ENCODE peak calls at places on chromosomes 16 and 17, in six cellular contexts. E, Z, U, R, T and H are unnamed samples.

GRCh38 chr16:17370233-17371013 is 100.3 kb downstream of the XYLT1 start:
- DNase-seq in E (no peak), Z (no peak), U (no peak), R (no peak), T (no peak), H (no peak)

GRCh38 chr16:52128407-52128806 is 418.5 kb downstream of the TOX3 start:
- DNase-seq in E (no peak), Z (no peak), U (no peak), R (no peak), T (no peak), H (no peak)

GRCh38 chr17:4409659-4410058 is 24.1 kb upstream of the SPNS3 start:
- DNase-seq in E (no peak), Z (no peak), U (no peak), R (no peak), T (no peak), H (no peak)

GRCh38 chr16:6956511-6956910 is 376.1 kb upstream of the RBFOX1 start:
- DNase-seq in E (no peak), Z (no peak), U (no peak), R (no peak), T (no peak), H (no peak)

GRCh38 chr16:580946-581498 is 8.8 kb upstream of the RAB40C start:
- DNase-seq in E (no peak), Z (no peak), U (no peak), R (no peak), T (no peak), H (no peak)

GRCh38 chr16:1363501-1364041 is 11.8 kb downstream of the GNPTG start:
- DNase-seq in E (peak), Z (peak), U (no peak), R (no peak), T (peak), H (no peak)

GRCh38 chr16:53035176-53035942 is 17.3 kb downstream of the CHD9NB start:
- DNase-seq in E (no peak), Z (no peak), U (no peak), R (no peak), T (no peak), H (no peak)

GRCh38 chr16:49441366-49441780 is 67.8 kb downstream of the C16orf78 start:
- DNase-seq in E (no peak), Z (peak), U (peak), R (no peak), T (peak), H (peak)

GRCh38 chr17:66507103-66507923 is 204.9 kb downstream of the PRKCA start:
- DNase-seq in E (peak), Z (no peak), U (peak), R (no peak), T (peak), H (peak)

GRCh38 chr16:30027588-30028437 is 3.3 kb downstream of the TLCD3B start:
- DNase-seq in E (no peak), Z (no peak), U (no peak), R (no peak), T (no peak), H (no peak)

DNA sequence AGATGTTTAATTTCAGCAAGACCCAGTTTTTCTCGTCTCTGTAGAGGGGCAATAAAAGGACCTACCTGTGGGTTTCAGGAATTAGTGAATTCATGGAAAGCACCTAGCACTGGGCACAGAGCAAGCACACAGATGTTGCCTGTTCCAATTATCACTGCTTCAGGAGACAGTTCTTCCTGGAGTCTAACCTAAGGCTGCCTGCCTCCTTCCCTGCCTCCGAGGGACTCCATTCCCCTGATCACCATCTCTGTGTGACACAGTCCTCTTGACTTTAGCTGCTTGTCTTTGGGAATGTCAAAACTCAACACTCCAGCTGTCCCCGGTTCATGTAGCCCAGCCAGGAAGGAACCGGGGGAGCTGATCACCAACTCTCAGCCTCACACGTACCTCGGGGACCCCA is 474.9 kb downstream of the SLC39A11 start:
- DNase-seq in E (no peak), Z (no peak), U (no peak), R (no peak), T (no peak), H (no peak)
- H3K4me3 ChIP-seq in E (peak), Z (peak), U (no peak), R (no peak), T (no peak), H (no peak)

GRCh38 chr17:77422104-77422782 is 281.5 kb downstream of the SEC14L1 start:
- DNase-seq in E (no peak), Z (no peak), U (no peak), R (no peak), T (no peak), H (no peak)
- H3K4me3 ChIP-seq in E (no peak), Z (no peak), U (no peak), R (no peak), T (no peak), H (no peak)

GRCh38 chr17:40343126-40344119 is 21.1 kb downstream of the GJD3 start:
- DNase-seq in E (no peak), Z (peak), U (no peak), R (no peak), T (no peak), H (no peak)
- H3K4me3 ChIP-seq in E (no peak), Z (peak), U (peak), R (peak), T (peak), H (peak)

GRCh38 chr16:2773188-2773968 is 3.7 kb downstream of the ELOB start:
- DNase-seq in E (no peak), Z (no peak), U (no peak), R (no peak), T (no peak), H (peak)

GRCh38 chr16:2776500-2777139 is 460 bp downstream of the ELOB start:
- DNase-seq in E (no peak), Z (no peak), U (no peak), R (no peak), T (no peak), H (peak)

GRCh38 chr16:2775765-2776499 is 1.1 kb downstream of the ELOB start:
- DNase-seq in E (no peak), Z (no peak), U (no peak), R (no peak), T (no peak), H (peak)

GRCh38 chr16:2774161-2774891 is 2.8 kb downstream of the ELOB start:
- DNase-seq in E (no peak), Z (no peak), U (no peak), R (no peak), T (no peak), H (peak)

DNA sequence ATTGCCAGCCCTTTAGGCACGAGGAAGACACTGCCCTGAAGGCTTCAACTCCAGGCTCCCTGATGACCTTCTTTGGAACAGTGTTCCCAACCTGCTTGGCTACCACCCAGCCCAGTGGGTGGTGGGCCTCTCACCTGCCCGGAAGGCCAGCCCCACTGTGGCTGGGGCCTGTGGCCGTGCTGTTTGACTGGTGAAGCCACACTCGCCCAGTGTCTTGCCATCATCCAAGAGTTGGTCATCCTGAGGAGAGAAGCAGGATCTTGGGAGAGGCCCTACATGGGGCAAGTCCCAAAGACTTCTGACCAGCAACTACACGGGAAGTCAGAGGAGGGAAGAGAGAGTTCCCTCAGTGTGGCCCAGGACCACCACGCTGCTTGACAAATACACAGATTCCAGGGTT is 1.8 kb downstream of the ELOB start:
- DNase-seq in E (no peak), Z (no peak), U (no peak), R (no peak), T (no peak), H (peak)
- H3K4me3 ChIP-seq in E (no peak), Z (no peak), U (no peak), R (no peak), T (peak), H (no peak)

DNA sequence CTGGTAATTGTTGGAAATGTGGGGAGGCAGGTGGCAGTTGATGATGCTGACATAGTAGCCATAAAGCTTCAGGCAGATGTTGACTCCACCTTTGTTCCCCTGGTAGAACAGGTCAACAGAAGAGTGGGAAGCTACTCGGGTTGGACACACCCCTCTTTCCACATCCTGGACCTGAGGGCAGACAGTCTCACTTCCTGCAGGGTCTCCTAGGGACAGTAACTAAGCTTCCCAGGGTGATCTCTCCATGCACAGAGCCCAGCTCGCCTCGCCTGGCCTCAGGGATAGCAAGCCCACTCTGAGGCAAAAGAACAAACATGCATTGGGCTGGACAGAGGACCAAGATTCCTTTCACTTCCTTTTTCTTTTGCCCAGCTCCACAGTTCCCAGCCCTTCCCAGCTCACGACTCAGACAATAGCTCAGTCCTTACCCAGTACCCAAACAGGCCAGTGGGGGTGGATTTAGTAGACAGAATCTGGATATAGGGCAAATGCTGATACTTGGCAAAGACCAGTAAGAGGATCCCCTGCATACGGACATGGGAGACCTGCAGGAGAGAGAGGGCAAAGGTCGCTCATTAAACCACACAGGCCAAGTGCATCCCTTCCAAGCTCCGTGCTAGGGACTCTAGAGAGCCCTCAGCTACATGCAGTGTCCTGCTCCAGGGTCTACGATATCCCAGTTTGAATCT is 7.0 kb downstream of the INPP5K start:
- DNase-seq in E (no peak), Z (peak), U (no peak), R (no peak), T (no peak), H (no peak)
- H3K4me3 ChIP-seq in E (no peak), Z (no peak), U (no peak), R (no peak), T (no peak), H (no peak)

DNA sequence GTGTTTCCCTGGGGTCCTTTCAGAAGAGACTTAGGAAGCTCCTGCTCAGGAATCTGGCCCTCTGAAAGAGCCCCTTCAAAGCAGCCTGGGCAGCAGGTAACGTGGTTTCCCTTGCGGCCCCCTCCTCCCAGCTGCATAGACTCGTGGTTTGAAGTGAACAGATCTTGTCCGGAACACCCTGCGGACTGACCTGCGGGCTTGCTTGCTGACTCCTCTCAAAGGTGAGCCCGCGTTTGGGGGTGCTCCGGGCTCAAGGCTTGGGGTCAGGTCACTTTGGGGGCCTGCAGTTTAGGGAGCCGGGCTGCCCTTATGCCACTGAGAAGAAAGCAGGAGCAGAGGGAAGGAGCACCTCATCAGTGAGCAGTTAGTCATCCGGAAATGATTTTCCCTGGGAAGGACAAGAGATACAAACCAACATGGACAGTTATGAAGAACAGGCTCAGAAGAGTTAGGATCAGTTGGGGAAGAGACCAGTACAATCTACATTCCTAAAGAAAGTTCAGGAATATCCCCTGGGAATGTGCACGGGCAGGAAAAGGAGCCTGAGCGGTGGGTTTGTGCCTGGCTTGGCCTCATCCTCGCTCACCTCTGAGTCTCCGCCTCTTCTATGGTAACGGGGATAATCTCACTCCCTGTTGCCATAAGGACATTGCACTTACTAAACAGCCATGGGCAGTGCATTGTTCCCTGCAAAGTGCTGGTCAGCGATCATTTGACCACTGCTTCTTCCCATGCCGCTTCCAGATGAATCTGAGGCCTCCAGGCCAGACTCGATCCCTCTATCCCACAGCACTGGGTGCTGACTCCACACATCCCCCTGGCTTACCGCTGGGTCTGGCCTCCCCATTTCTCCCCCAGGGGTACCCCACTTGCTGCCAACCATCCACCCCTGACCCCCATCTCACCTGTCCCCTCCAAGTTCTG is 10.0 kb downstream of the LDHD start:
- DNase-seq in E (no peak), Z (no peak), U (no peak), R (no peak), T (no peak), H (peak)
- H3K4me3 ChIP-seq in E (no peak), Z (no peak), U (no peak), R (no peak), T (peak), H (no peak)

DNA sequence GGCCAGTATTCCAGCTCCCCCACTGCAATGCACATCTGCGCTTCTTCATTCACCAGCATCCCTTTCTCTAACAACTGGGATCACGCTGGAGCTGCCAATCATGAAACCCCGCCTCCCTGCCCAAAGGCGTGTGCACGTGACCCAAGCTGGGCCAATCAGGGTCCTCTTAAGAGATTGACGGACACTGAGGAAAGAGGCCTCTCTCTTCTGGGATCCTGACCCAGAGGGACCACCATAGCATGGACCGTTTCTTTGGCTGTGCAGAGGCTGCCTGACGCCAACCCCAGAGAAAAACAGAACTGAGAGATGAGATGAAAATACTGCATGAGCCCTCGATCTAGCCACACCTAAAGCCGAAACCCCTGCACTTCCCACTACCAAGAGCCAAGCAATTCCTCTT is 32.0 kb downstream of the COTL1 start:
- DNase-seq in E (peak), Z (no peak), U (no peak), R (no peak), T (no peak), H (no peak)
- H3K4me3 ChIP-seq in E (no peak), Z (no peak), U (no peak), R (no peak), T (no peak), H (no peak)

DNA sequence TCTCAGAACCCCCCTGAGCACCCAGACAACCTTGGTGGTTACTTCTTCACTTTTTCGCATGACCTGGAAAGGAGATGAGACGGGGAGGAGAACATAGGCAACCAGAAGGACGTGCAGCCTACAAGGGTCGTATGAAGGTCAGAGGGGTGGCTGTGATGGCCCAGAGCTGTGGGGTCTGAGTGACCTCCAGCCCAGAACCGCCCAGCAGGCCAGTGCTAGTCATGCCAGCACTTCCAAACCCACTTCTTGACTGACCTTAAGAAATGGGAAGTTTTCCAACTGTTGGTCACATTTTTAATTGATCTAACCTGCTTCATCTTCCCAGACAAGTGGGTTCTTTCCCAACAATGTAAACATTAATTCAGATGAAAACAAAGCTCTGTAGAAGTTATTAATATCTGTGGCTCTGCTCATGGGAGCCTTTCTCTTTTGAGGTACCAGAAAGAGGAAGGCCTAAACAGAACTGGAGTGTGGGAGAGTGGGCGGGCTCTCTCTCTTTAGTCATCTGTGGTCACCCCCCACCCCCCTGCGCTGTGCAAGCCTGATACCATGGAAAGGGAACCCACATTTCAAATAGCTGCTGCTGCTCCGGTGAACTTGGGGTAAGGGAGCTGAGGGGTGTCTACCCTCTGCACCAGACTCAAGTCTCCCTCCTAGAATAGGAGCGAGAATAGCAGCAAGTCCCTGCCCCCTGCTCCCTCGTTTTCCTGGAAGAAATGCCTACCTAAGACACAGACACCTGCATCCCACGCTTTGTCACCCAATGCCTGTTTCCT is 101.6 kb downstream of the RAB11FIP4 start:
- DNase-seq in E (no peak), Z (peak), U (no peak), R (no peak), T (peak), H (peak)
- H3K4me3 ChIP-seq in E (no peak), Z (no peak), U (no peak), R (no peak), T (no peak), H (no peak)

DNA sequence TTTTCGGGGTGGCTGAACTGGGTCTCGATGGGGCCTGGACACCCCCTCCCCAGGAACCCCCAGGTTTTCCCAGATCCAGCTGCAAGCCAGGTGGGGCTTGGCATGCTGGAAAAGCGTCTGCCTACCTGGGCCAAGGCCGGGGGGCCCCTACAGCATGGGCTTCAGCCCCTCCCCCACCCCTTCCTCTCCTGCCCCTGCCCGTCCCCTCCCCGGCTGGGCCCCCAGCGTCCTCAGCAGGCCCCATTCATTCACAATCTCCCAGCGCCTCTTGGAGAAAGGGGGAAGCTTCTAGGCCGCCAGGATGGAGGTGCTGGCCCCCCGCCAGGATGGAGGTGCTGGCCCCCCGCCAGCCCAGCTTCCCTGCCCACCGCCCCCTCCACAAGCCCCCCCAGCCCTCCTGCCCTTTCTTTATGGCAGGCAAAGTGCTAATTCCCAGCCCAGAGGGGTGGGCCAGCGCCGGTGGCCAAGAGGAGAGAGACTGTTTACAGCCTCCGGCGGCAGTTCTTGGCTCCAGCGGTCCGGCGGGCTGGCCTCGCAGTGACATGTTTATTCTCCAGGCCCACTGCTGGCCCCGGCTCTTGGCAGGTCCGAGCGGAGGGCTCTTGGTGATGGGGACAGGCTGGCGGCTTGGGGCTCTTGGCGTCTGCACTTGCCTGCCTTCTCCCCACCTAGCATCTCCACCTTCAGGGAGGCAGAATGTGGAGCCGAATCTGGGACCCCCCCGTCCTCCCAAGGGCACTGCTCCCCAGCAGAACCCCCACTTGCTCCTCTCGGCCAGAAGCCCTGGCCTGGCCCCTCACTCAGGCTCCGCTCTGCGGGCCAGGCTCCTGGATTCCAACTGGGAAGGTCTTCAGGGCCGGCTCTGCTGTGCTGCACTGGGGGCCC is 94.4 kb upstream of the CIBAR2 start:
- DNase-seq in E (no peak), Z (peak), U (peak), R (no peak), T (peak), H (peak)
- H3K4me3 ChIP-seq in E (no peak), Z (no peak), U (no peak), R (no peak), T (no peak), H (no peak)